ENCODE peak calls at places on chromosomes 13 and 19, in four cellular contexts. X is posterior vena cava, B is RCC 7860, K is AG08395. Y is an unnamed sample.

GRCh38 chr19:41709951-41710645 is 1.7 kb downstream of the CEACAM5 start:
- DNase-seq in X (peak), B (no peak), K (no peak), Y (no peak)

GRCh38 chr19:52219611-52220010 is 29.8 kb downstream of the PPP2R1A start:
- DNase-seq in K (no peak), B (no peak), X (no peak), Y (no peak)

GRCh38 chr19:48967346-48968178 is 2.5 kb downstream of the FTL start:
- DNase-seq in X (no peak), K (no peak), B (no peak), Y (no peak)

GRCh38 chr13:23433171-23434153 is at the start of gene SACS:
- DNase-seq in K (peak), X (no peak), B (peak), Y (no peak)

GRCh38 chr13:106417467-106418110 is 117.9 kb downstream of the EFNB2 start:
- DNase-seq in K (peak), B (no peak), X (no peak), Y (no peak)

GRCh38 chr13:29964181-29964845 is 113.9 kb upstream of the UBL3 start:
- DNase-seq in B (no peak), X (no peak), K (no peak), Y (no peak)

GRCh38 chr19:12521996-12522395 is 29.3 kb downstream of the ZNF564 start:
- DNase-seq in B (no peak), X (no peak), K (no peak), Y (no peak)

GRCh38 chr19:55622242-55622969 is 2.0 kb downstream of the ZNF784 start:
- DNase-seq in K (no peak), B (no peak), X (no peak), Y (no peak)

GRCh38 chr13:52891685-52892084 is 43.2 kb upstream of the PCDH8 start:
- DNase-seq in K (no peak), X (no peak), B (no peak), Y (no peak)

GRCh38 chr13:109746364-109746763 is 40.0 kb downstream of the IRS2 start:
- DNase-seq in K (no peak), B (no peak), X (no peak), Y (no peak)

GRCh38 chr13:43388282-43389034 is 365.1 kb downstream of the DNAJC15 start:
- DNase-seq in X (no peak), K (no peak), B (no peak), Y (peak)

GRCh38 chr19:45901432-45901903 is 945 bp downstream of the MYPOP start:
- DNase-seq in B (no peak), K (peak), X (no peak), Y (no peak)

GRCh38 chr13:95480131-95480545 is 72.4 kb upstream of the CLDN10 start:
- DNase-seq in X (no peak), B (no peak), K (no peak), Y (no peak)

GRCh38 chr19:5448374-5448773 is 6.8 kb upstream of the ZNRF4 start:
- DNase-seq in K (no peak), B (no peak), X (no peak), Y (no peak)

GRCh38 chr13:109093988-109094387 is 464.6 kb downstream of the MYO16 start:
- DNase-seq in B (no peak), X (no peak), K (no peak), Y (no peak)

GRCh38 chr13:30835442-30835841 is 70.6 kb upstream of the MEDAG start:
- DNase-seq in B (no peak), K (no peak), X (no peak), Y (no peak)

GRCh38 chr19:44582581-44583265 is 30.6 kb upstream of the IGSF23 start:
- DNase-seq in B (no peak), K (peak), X (no peak), Y (no peak)

GRCh38 chr19:2476451-2477140 is 669 bp downstream of the GADD45B start:
- DNase-seq in X (no peak), B (peak), K (no peak), Y (no peak)

GRCh38 chr13:38166121-38166520 is 183.5 kb upstream of the UFM1 start:
- DNase-seq in B (no peak), X (no peak), K (no peak), Y (peak)

GRCh38 chr13:80059789-80060188 is 281.1 kb downstream of the SPRY2 start:
- DNase-seq in B (no peak), X (no peak), K (no peak), Y (no peak)

GRCh38 chr19:42325896-42326771 is 699 bp downstream of the MEGF8 start:
- DNase-seq in X (no peak), B (no peak), K (no peak), Y (no peak)

GRCh38 chr13:76792680-76793334 is 93.4 kb downstream of the KCTD12 start:
- DNase-seq in B (no peak), K (peak), X (no peak), Y (no peak)

GRCh38 chr13:62280590-62280989 is 864.9 kb upstream of the PCDH20 start:
- DNase-seq in B (no peak), X (no peak), K (no peak), Y (no peak)

GRCh38 chr13:30395192-30396158 is 26.8 kb upstream of the UBE2L5 start:
- DNase-seq in B (peak), X (peak), K (peak), Y (peak)

GRCh38 chr19:57055956-57056355 is 63.8 kb upstream of the USP29 start:
- DNase-seq in K (no peak), X (no peak), B (no peak), Y (no peak)

GRCh38 chr13:34412295-34412694 is 529.8 kb upstream of the NBEA start:
- DNase-seq in K (no peak), B (no peak), X (no peak), Y (no peak)

GRCh38 chr13:91579320-91579719 is 180.9 kb downstream of the GPC5 start:
- DNase-seq in X (no peak), B (no peak), K (no peak), Y (no peak)

GRCh38 chr13:40252241-40252640 is 414.2 kb downstream of the FOXO1 start:
- DNase-seq in X (no peak), K (no peak), B (no peak), Y (no peak)

GRCh38 chr19:37950471-37951175 is 43.6 kb downstream of the SIPA1L3 start:
- DNase-seq in B (no peak), X (no peak), K (no peak), Y (no peak)

GRCh38 chr13:73169971-73170370 is 111.2 kb downstream of the KLF5 start:
- DNase-seq in X (no peak), B (no peak), K (no peak), Y (no peak)

GRCh38 chr19:53007200-53008054 is 6.3 kb upstream of the ERVV-1 start:
- DNase-seq in B (no peak), K (no peak), X (no peak), Y (no peak)

GRCh38 chr13:96492758-96493157 is 402.9 kb downstream of the HS6ST3 start:
- DNase-seq in B (no peak), K (no peak), X (no peak), Y (no peak)

GRCh38 chr19:39342647-39343305 is 555 bp downstream of the SAMD4B start:
- DNase-seq in B (no peak), X (no peak), K (no peak), Y (no peak)

GRCh38 chr19:34732548-34733255 is 1.3 kb upstream of the ZNF181 start:
- DNase-seq in X (no peak), K (no peak), B (no peak), Y (no peak)

GRCh38 chr19:14871619-14872230 is 14.2 kb downstream of the OR7A17 start:
- DNase-seq in B (peak), K (peak), X (no peak), Y (no peak)

GRCh38 chr13:56166864-56167263 is 973.9 kb upstream of the PRR20A start:
- DNase-seq in X (no peak), B (no peak), K (no peak), Y (no peak)

Y was measured in kidney epithelial cell.